ENCODE peak calls at places on chromosomes 6 and 20, in seven cellular contexts. F is left cardiac atrium; B is effector CD4-positive, alpha-beta T cell; X is endothelial cell; D is GM03348; Y is NCI-H1092; M is NCI-H2029. V is an unnamed sample.

GRCh38 chr6:35601331-35602132 is 87.2 kb downstream of the FKBP5 start:
- DNase-seq in F (peak), B (peak), X (no peak), D (peak), Y (no peak), M (no peak), V (peak)

GRCh38 chr6:43838276-43839036 is 68.4 kb downstream of the VEGFA start:
- DNase-seq in F (peak), B (no peak), X (peak), D (peak), Y (peak), M (peak), V (peak)

GRCh38 chr6:161011509-161012480 is 20.2 kb downstream of the MAP3K4 start:
- DNase-seq in F (no peak), B (no peak), X (no peak), D (no peak), Y (no peak), M (no peak), V (no peak)

GRCh38 chr6:1575213-1576041 is 34.3 kb upstream of the FOXC1 start:
- DNase-seq in F (no peak), B (no peak), X (no peak), D (peak), Y (no peak), M (no peak), V (peak)

GRCh38 chr6:42300701-42301100 is 83.0 kb upstream of the MRPS10 start:
- DNase-seq in F (no peak), B (no peak), X (no peak), D (no peak), Y (no peak), M (no peak), V (no peak)

GRCh38 chr6:19135706-19136105 is 701.5 kb upstream of the ID4 start:
- DNase-seq in F (no peak), B (no peak), X (no peak), D (no peak), Y (no peak), M (no peak), V (no peak)

GRCh38 chr20:1369970-1370369 is 22.9 kb downstream of the FKBP1A start:
- DNase-seq in F (no peak), B (no peak), X (no peak), D (no peak), Y (no peak), M (no peak), V (no peak)

GRCh38 chr6:94953867-94954631 is 623.3 kb upstream of the MANEA start:
- DNase-seq in F (no peak), B (no peak), X (no peak), D (no peak), Y (no peak), M (no peak), V (no peak)

GRCh38 chr6:167279766-167280440 is 11.2 kb upstream of the UNC93A start:
- DNase-seq in F (no peak), B (no peak), X (no peak), D (no peak), Y (peak), M (no peak), V (no peak)

GRCh38 chr6:10847684-10848083 is 9.3 kb upstream of the MAK start:
- DNase-seq in F (no peak), B (no peak), X (no peak), D (no peak), Y (no peak), M (no peak), V (no peak)

GRCh38 chr6:112501705-112502104 is 154.6 kb downstream of the RFPL4B start:
- DNase-seq in F (no peak), B (no peak), X (peak), D (no peak), Y (peak), M (no peak), V (peak)

GRCh38 chr6:125154184-125155135 is 887 bp downstream of the TPD52L1 start:
- DNase-seq in F (peak), B (no peak), X (peak), D (peak), Y (no peak), M (no peak), V (peak)

GRCh38 chr6:41286544-41287346 is at the start of gene TREM1:
- DNase-seq in F (peak), B (no peak), X (no peak), D (peak), Y (no peak), M (no peak), V (no peak)

GRCh38 chr6:170287371-170287876 is 3.5 kb downstream of the DLL1 start:
- DNase-seq in F (peak), B (no peak), X (no peak), D (no peak), Y (no peak), M (no peak), V (no peak)

GRCh38 chr20:57409316-57409671 is 18.1 kb downstream of the RBM38 start:
- DNase-seq in F (no peak), B (no peak), X (no peak), D (no peak), Y (no peak), M (no peak), V (no peak)

GRCh38 chr6:46216879-46217278 is 46.1 kb upstream of the ENPP5 start:
- DNase-seq in F (no peak), B (no peak), X (no peak), D (no peak), Y (no peak), M (no peak), V (no peak)

GRCh38 chr6:111061493-111061892 is 25.8 kb upstream of the SLC16A10 start:
- DNase-seq in F (no peak), B (no peak), X (no peak), D (no peak), Y (no peak), M (no peak), V (no peak)

GRCh38 chr20:62401331-62401779 is 5.7 kb downstream of the CABLES2 start:
- DNase-seq in F (no peak), B (no peak), X (peak), D (peak), Y (no peak), M (no peak), V (no peak)

GRCh38 chr6:90204327-90204726 is 92.3 kb downstream of the BACH2 start:
- DNase-seq in F (no peak), B (no peak), X (no peak), D (no peak), Y (no peak), M (no peak), V (no peak)

GRCh38 chr6:167337675-167338449 is 13.0 kb downstream of the TTLL2 start:
- DNase-seq in F (no peak), B (no peak), X (no peak), D (no peak), Y (no peak), M (no peak), V (no peak)

V was measured in hepatic stellate cell.